ENCODE peak calls at places on chromosomes 4 and X, in four cellular contexts. K is HepG2, E is K562, O is HCT116. G is an unnamed sample.

GRCh38 chrX:37678574-37678973 is 7.0 kb upstream of the XK start:
- DNase-seq in K (no peak), E (no peak), O (no peak), G (no peak)

GRCh38 chr4:119550857-119551532 is 77.6 kb downstream of the PDE5A start:
- DNase-seq in K (no peak), E (no peak), O (no peak), G (no peak)

GRCh38 chr4:103201254-103201653 is 3.1 kb upstream of the CENPE start:
- DNase-seq in K (no peak), E (no peak), O (no peak), G (no peak)

GRCh38 chrX:140343226-140343873 is 161.5 kb downstream of the SOX3 start:
- DNase-seq in K (no peak), E (no peak), O (no peak), G (peak; percentile 41)

GRCh38 chr4:127224556-127224955 is 408.2 kb upstream of the INTU start:
- DNase-seq in K (no peak), E (no peak), O (no peak), G (no peak)

GRCh38 chr4:183321079-183321478 is 1.0 kb upstream of the CLDN22 start:
- DNase-seq in K (no peak), E (no peak), O (no peak), G (no peak)

GRCh38 chr4:186584912-186585311 is 29.5 kb upstream of the MTNR1A start:
- DNase-seq in K (no peak), E (no peak), O (no peak), G (no peak)

GRCh38 chr4:4606321-4606720 is 64.5 kb upstream of the STX18 start:
- DNase-seq in K (no peak), E (peak; percentile 18), O (no peak), G (no peak)

GRCh38 chrX:70088791-70089190 is 26.5 kb downstream of the OTUD6A start:
- DNase-seq in K (no peak), E (no peak), O (no peak), G (no peak)

GRCh38 chrX:30888526-30889146 is 418 bp downstream of the TAB3 start:
- DNase-seq in K (no peak), E (peak; percentile 33), O (no peak), G (no peak)

GRCh38 chr4:84938316-84938715 is 28.2 kb downstream of the WDFY3 start:
- DNase-seq in K (peak; percentile 15), E (no peak), O (no peak), G (no peak)

GRCh38 chr4:2799444-2799911 is 6.6 kb downstream of the SH3BP2 start:
- DNase-seq in K (no peak), E (no peak), O (no peak), G (no peak)

GRCh38 chr4:19158451-19158850 is 1093.3 kb upstream of the SLIT2 start:
- DNase-seq in K (no peak), E (no peak), O (no peak), G (no peak)

GRCh38 chr4:104868533-104868932 is 278.1 kb upstream of the TET2 start:
- DNase-seq in K (no peak), E (no peak), O (no peak), G (no peak)

GRCh38 chr4:26860922-26861433 is 337 bp downstream of the STIM2 start:
- DNase-seq in K (peak; percentile 10), E (no peak), O (no peak), G (no peak)

GRCh38 chr4:147340111-147340510 is 140.8 kb upstream of the EDNRA start:
- DNase-seq in K (no peak), E (no peak), O (peak; percentile 61), G (peak; percentile 17)

GRCh38 chr4:53196195-53196641 is 169.6 kb downstream of the SCFD2 start:
- DNase-seq in K (no peak), E (no peak), O (no peak), G (no peak)

GRCh38 chr4:102705391-102705935 is 55.3 kb downstream of the MANBA start:
- DNase-seq in K (no peak), E (no peak), O (no peak), G (no peak)

GRCh38 chrX:68945603-68946228 is 116.9 kb downstream of the EFNB1 start:
- DNase-seq in K (no peak), E (peak; percentile 34), O (no peak), G (no peak)

GRCh38 chrX:145817299-145817665 is 347 bp upstream of the SLITRK2 start:
- DNase-seq in K (no peak), E (no peak), O (no peak), G (no peak)

GRCh38 chr4:16443504-16444088 is 217.3 kb upstream of the TAPT1 start:
- DNase-seq in K (peak; percentile 30), E (peak; percentile 54), O (peak; percentile 12), G (peak; percentile 25)

GRCh38 chr4:108029321-108029720 is 39.6 kb downstream of the HADH start:
- DNase-seq in K (no peak), E (no peak), O (no peak), G (no peak)
- TF ChIP-seq TCF7L2 in K (no peak), E (no peak), O (no peak), G (no peak)

DNA sequence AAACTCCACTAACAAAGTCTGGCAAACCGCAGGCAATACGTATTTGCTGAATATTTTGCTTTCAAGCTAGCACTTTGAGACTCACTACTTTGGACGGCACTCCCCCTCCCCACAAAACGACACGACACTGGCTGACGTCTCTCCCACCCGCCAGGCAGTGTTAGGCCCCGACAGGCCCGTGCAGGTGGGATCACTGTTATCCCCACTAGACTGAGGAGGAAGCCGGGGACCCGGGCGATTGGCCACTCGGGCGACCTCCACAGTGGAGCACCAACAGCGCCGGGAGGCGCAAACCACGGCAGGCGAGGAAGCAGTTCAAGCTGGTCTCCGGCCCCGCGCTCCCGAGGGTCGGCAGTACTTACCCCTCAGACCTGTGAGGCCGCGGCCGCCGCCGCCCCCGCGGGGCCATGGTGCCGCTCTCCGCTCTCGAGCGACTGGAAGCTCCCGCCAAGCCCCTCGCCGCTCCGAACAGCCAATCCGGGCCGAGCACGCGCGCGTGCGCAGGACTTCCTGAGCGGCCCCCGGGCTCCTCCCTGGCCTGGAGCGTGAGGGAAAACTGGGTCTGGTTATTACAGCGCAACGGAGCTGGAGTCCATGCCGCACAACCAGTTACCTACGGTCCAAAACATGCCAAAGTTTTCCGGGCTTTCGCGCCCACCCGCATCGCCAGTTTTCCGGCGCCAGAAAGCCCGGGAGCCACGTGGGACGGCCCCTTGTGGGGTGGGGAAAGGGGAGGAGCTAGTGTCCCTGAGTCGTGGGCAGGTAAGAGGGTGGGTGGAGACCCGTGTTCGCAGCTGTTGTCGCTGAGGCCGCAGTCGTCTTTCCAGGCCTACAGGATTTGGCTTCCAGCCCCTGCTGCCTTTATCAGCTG is at the start of gene CENPU:
- DNase-seq in K (peak; percentile 97), E (peak; percentile 99), O (peak; percentile 91), G (peak; percentile 85)
- TF ChIP-seq REST in K (no peak), E (peak; percentile 57), O (no peak), G (no peak)

GRCh38 chr4:139654516-139654915 is 11.1 kb upstream of the MGST2 start:
- DNase-seq in K (no peak), E (no peak), O (no peak), G (no peak)

GRCh38 chr4:139658983-139659382 is 6.6 kb upstream of the MGST2 start:
- DNase-seq in K (no peak), E (no peak), O (no peak), G (no peak)

GRCh38 chr4:139655116-139655515 is 10.5 kb upstream of the MGST2 start:
- DNase-seq in K (peak; percentile 65), E (peak; percentile 32), O (no peak), G (no peak)

GRCh38 chr4:139658185-139658584 is 7.4 kb upstream of the MGST2 start:
- DNase-seq in K (peak; percentile 64), E (no peak), O (no peak), G (no peak)

DNA sequence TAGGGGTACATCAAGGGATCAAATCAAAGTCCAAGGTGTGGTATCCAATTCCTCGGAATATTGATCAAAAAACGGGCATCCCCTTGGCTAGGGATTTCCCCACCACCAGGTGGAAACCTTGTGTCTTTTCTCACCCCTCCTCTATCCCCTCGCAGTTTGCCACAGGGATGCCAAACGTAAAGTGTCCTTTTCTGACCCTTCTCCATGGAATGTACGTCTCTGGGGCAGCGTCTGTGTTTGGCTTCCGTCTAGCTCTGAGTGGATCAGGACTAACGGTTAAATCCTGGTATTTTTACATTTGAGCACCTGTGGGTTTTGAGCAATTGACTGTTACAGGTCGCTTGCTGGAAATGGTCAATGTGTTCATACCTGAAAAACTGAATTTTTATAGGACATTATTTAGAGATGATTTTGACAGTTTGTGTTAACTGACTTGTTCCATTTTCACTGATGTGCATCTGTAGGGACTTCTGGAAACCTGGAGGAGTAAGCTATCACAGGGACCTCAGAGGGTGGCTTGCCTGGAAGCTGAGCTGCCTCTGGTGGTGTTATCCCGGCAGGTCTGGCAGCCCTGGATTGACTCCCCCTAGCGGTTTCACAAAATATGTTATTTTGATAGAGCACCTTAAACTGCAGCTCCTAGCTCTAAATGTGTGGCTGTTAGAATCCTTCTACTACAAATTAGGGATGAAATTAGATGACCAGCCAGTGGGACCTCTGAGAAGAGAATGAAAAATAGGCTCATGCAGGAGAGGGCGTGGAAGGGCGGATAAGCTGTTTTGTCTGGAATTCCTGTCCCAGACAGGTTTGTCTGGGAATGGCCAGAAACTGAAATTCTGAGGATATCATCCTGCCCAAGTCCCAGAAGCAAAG is 8.8 kb upstream of the MGST2 start:
- DNase-seq in K (peak; percentile 76), E (peak; percentile 84), O (peak; percentile 74), G (no peak)
- H3K4me3 ChIP-seq in K (peak overlapping the region; percentile 4), E (no peak overlapping the region), O (peak overlapping the region; percentile 26), G (no peak overlapping the region)

DNA sequence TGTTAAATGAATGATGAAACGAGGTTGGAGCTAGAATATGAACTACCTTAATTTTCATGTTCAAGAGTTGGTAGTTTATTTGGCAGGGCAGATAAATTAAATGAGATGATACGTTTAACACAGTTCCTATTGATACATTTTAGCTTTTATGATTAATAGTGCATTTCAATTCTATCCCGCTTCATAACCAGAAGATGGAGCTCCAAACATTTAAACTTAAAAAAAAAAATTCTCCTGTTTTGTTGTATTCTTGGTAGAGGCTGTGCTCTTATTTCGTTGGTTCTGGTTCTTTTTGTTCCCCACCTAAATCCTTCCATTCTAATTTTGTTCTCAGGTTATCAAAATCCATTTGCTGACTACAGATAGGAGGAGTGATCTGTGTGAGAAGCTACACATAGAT is 71.8 kb upstream of the PTPN13 start:
- DNase-seq in K (no peak), E (no peak), O (no peak), G (no peak)
- TF ChIP-seq TCF7L2 in K (no peak), E (no peak), O (no peak), G (no peak)

DNA sequence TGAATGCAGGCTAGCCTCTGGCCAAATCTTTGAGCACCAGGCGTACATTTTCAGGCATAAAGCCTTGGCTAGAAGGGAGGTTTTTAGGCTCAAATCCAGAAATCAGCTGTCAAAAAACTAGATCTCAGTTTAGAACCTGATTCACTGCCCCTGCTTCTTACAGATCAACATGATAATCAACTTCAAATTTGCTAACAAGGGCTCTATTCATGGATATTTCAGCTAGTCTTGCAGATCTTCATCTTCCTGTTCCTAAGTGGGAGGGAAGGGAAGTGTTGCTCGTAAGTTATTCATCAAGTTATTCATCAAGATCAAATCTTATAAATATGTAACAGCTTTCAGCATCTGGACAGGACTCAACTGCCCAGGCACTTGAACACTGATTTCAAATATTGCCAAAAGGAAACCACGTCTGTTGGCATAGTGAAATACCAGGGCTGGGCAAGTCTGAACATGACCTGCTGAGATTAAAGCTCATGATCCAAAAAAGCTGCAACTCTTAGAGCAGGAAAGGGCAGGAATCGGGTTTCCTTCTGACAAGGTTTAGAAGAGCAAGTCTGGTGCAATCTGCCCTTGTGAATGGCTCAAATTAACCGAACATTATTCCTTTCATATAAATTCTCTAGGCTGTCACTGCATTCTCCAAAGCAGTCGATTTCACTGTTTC is 200.3 kb downstream of the PDGFC start:
- DNase-seq in K (peak; percentile 36), E (no peak), O (peak; percentile 51), G (no peak)
- TF ChIP-seq REST in K (no peak), E (no peak), O (peak; percentile 21), G (no peak)

G was measured in Panc1.